ENCODE peak calls at places on chromosomes 16 and 17, in six cellular contexts. One of them, this sample, is unnamed.

GRCh38 chr17:82791532-82791931 is 39.7 kb downstream of the TBCD start:
- DNase-seq in Kasumi-1: no peak
- DNase-seq in stromal cell of bone marrow: peak
- DNase-seq in amniotic stem cell: peak
- DNase-seq in head of caudate nucleus: no peak
- DNase-seq in HT1080: peak
- DNase-seq in this sample: no peak

GRCh38 chr16:66890796-66891195 is 10.5 kb downstream of the PDP2 start:
- DNase-seq in Kasumi-1: no peak
- DNase-seq in stromal cell of bone marrow: no peak
- DNase-seq in amniotic stem cell: no peak
- DNase-seq in head of caudate nucleus: no peak
- DNase-seq in HT1080: no peak
- DNase-seq in this sample: no peak

GRCh38 chr17:40322417-40323315 is 13.7 kb downstream of the RARA start:
- DNase-seq in Kasumi-1: peak
- DNase-seq in stromal cell of bone marrow: peak
- DNase-seq in amniotic stem cell: no peak
- DNase-seq in head of caudate nucleus: peak
- DNase-seq in HT1080: peak
- DNase-seq in this sample: peak

GRCh38 chr17:49055181-49055927 is 58.2 kb downstream of the IGF2BP1 start:
- DNase-seq in Kasumi-1: no peak
- DNase-seq in stromal cell of bone marrow: no peak
- DNase-seq in amniotic stem cell: no peak
- DNase-seq in head of caudate nucleus: no peak
- DNase-seq in HT1080: no peak
- DNase-seq in this sample: no peak

GRCh38 chr16:50093607-50094570 is 28.1 kb downstream of the HEATR3 start:
- DNase-seq in Kasumi-1: peak
- DNase-seq in stromal cell of bone marrow: peak
- DNase-seq in amniotic stem cell: no peak
- DNase-seq in head of caudate nucleus: peak
- DNase-seq in HT1080: no peak
- DNase-seq in this sample: peak

GRCh38 chr17:37121616-37122015 is 172.9 kb downstream of the AATF start:
- DNase-seq in Kasumi-1: no peak
- DNase-seq in stromal cell of bone marrow: no peak
- DNase-seq in amniotic stem cell: no peak
- DNase-seq in head of caudate nucleus: no peak
- DNase-seq in HT1080: no peak
- DNase-seq in this sample: no peak

GRCh38 chr17:19383681-19384470 is 3.1 kb downstream of the MFAP4 start:
- DNase-seq in Kasumi-1: no peak
- DNase-seq in stromal cell of bone marrow: no peak
- DNase-seq in amniotic stem cell: no peak
- DNase-seq in head of caudate nucleus: no peak
- DNase-seq in HT1080: no peak
- DNase-seq in this sample: no peak

GRCh38 chr17:76318586-76318985 is 10.5 kb upstream of the QRICH2 start:
- DNase-seq in Kasumi-1: no peak
- DNase-seq in stromal cell of bone marrow: no peak
- DNase-seq in amniotic stem cell: no peak
- DNase-seq in head of caudate nucleus: no peak
- DNase-seq in HT1080: no peak
- DNase-seq in this sample: no peak

GRCh38 chr17:42111901-42112551 is 488 bp downstream of the DHX58 start:
- DNase-seq in Kasumi-1: no peak
- DNase-seq in stromal cell of bone marrow: peak
- DNase-seq in amniotic stem cell: no peak
- DNase-seq in head of caudate nucleus: peak
- DNase-seq in HT1080: no peak
- DNase-seq in this sample: no peak

GRCh38 chr16:10622036-10622921 is 41.9 kb upstream of the EMP2 start:
- DNase-seq in Kasumi-1: no peak
- DNase-seq in stromal cell of bone marrow: no peak
- DNase-seq in amniotic stem cell: no peak
- DNase-seq in head of caudate nucleus: no peak
- DNase-seq in HT1080: no peak
- DNase-seq in this sample: no peak

GRCh38 chr17:8320262-8320661 is 10.2 kb downstream of the ARHGEF15 start:
- DNase-seq in Kasumi-1: no peak
- DNase-seq in stromal cell of bone marrow: no peak
- DNase-seq in amniotic stem cell: no peak
- DNase-seq in head of caudate nucleus: no peak
- DNase-seq in HT1080: no peak
- DNase-seq in this sample: no peak

GRCh38 chr17:67017895-67018294 is 26.5 kb upstream of the CACNG1 start:
- DNase-seq in Kasumi-1: no peak
- DNase-seq in stromal cell of bone marrow: no peak
- DNase-seq in amniotic stem cell: no peak
- DNase-seq in head of caudate nucleus: no peak
- DNase-seq in HT1080: no peak
- DNase-seq in this sample: no peak